ENCODE peak calls at places on chromosome 18, in ten cellular contexts. N, E, D, S, B, A, M, L, K and U are unnamed samples.

GRCh38 chr18:13381907-13382682 is 163.5 kb downstream of the LDLRAD4 start:
- DNase-seq in B (peak), N (peak), E (peak), M (no peak), A (peak), S (peak), L (peak), K (no peak), D (peak), U (peak)

GRCh38 chr18:10114727-10115463 is 201.1 kb downstream of the VAPA start:
- DNase-seq in M (no peak), E (no peak), D (no peak), S (no peak), A (no peak), L (no peak), K (no peak), N (no peak), B (no peak), U (no peak)

GRCh38 chr18:11040823-11041712 is 108.3 kb downstream of the PIEZO2 start:
- DNase-seq in E (peak), M (peak), S (no peak), K (peak), B (peak), L (no peak), A (peak), D (no peak), N (peak), U (peak)

GRCh38 chr18:67652296-67652695 is 135.8 kb upstream of the DSEL start:
- DNase-seq in N (no peak), B (no peak), E (no peak), A (no peak), M (no peak), S (no peak), L (no peak), K (no peak), D (no peak), U (no peak)

GRCh38 chr18:10787293-10787901 is 261.6 kb downstream of the NAPG start:
- DNase-seq in M (peak), K (peak), B (peak), A (peak), D (peak), N (peak), E (peak), S (peak), L (peak), U (peak)

GRCh38 chr18:54323561-54323960 is 34.1 kb downstream of the STARD6 start:
- DNase-seq in L (no peak), D (no peak), M (no peak), N (no peak), K (no peak), E (no peak), B (no peak), A (no peak), S (no peak), U (no peak)

GRCh38 chr18:5527603-5528002 is 16.2 kb downstream of the EPB41L3 start:
- DNase-seq in D (peak), N (peak), L (no peak), E (peak), S (no peak), A (no peak), B (no peak), M (no peak), K (no peak), U (peak)

GRCh38 chr18:13377496-13377895 is 158.9 kb downstream of the LDLRAD4 start:
- DNase-seq in E (no peak), B (no peak), L (no peak), M (no peak), S (no peak), A (no peak), K (no peak), N (no peak), D (peak), U (no peak)

GRCh38 chr18:22627506-22627905 is 209.8 kb upstream of the CTAGE1 start:
- DNase-seq in D (no peak), S (no peak), E (no peak), N (no peak), K (no peak), M (no peak), A (peak), B (no peak), L (no peak), U (no peak)

DNA sequence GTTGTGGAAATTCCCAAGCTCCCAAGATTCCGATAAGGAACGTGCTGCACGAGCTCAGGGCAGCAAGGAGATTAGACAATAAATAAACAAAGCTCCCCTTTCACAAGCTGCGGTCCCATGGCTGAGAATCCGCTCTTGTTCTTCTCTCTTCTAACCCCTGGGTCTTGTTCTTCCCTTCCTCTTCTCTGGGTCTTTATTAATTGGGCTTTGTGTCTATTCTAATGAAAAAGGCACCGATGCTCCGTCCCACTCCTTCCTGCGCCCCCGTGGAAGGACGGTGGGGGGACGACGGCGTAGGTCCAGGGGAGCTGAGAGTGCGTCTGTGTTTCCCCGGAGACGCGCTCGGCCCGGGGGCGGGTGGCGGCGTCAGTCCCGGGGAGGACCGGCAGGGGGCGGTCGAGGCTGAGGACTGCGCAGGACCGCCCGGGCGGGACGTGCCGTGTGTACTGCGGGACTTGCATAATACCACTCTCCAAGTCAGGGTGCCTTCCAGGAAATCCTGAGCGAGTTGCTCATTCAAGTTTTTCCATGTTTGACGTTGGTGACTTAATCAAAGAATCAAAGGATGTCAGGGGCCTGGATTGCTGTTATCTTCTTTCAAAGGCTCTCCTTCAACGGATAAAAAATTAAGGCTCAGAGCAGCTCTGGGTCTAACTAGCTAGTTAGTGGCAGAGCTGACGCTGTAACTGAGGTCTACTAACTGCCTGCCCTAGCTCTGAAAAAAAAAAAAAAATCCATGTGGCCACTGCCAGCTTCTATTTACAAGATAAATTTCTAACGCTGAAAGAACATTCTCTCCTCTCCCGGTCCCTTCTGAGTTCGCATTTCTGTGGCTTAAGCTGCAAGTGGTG is 321.4 kb downstream of the TGIF1 start:
- DNase-seq in K (peak), S (peak), B (peak), L (peak), A (peak), N (peak), E (peak), M (peak), D (peak), U (peak)
- H3K4me3 ChIP-seq in K (no peak), S (peak), B (peak), L (peak), A (peak), N (peak), E (peak), M (peak), D (peak), U (peak)

GRCh38 chr18:75214766-75215515 is 4.3 kb downstream of the TSHZ1 start:
- DNase-seq in D (no peak), E (no peak), A (no peak), S (no peak), L (no peak), M (no peak), N (no peak), K (no peak), B (no peak), U (no peak)

GRCh38 chr18:75212626-75213110 is 2.1 kb downstream of the TSHZ1 start:
- DNase-seq in B (no peak), L (no peak), D (no peak), N (no peak), K (no peak), M (no peak), E (no peak), S (no peak), A (no peak), U (no peak)

GRCh38 chr18:75215663-75216062 is 5.1 kb downstream of the TSHZ1 start:
- DNase-seq in D (no peak), M (no peak), S (no peak), E (no peak), K (no peak), A (peak), L (no peak), N (no peak), B (no peak), U (no peak)

GRCh38 chr18:75211721-75212625 is 1.4 kb downstream of the TSHZ1 start:
- DNase-seq in D (no peak), L (no peak), A (no peak), E (peak), N (peak), B (peak), S (peak), M (peak), K (no peak), U (peak)

GRCh38 chr18:75213610-75214009 is 3.0 kb downstream of the TSHZ1 start:
- DNase-seq in K (no peak), D (no peak), L (no peak), S (no peak), A (peak), B (no peak), E (peak), M (no peak), N (peak), U (no peak)
- H3K4me3 ChIP-seq in K (no peak), D (no peak), L (peak), S (no peak), A (no peak), B (peak), E (no peak), M (no peak), N (no peak), U (no peak)

GRCh38 chr18:34787931-34788532 is 77.9 kb downstream of the DTNA start:
- DNase-seq in K (peak), D (no peak), M (peak), E (peak), N (peak), B (peak), S (peak), A (peak), L (no peak), U (peak)

GRCh38 chr18:34780856-34781255 is 70.8 kb downstream of the DTNA start:
- DNase-seq in D (no peak), M (no peak), E (no peak), B (no peak), K (no peak), A (no peak), S (no peak), L (no peak), N (no peak), U (no peak)

GRCh38 chr18:34783485-34783884 is 73.4 kb downstream of the DTNA start:
- DNase-seq in K (no peak), L (no peak), D (no peak), A (no peak), B (no peak), N (peak), E (no peak), S (no peak), M (no peak), U (no peak)
- H3K4me3 ChIP-seq in K (no peak), L (no peak), D (no peak), A (no peak), B (no peak), N (no peak), E (no peak), S (no peak), M (no peak), U (no peak)

DNA sequence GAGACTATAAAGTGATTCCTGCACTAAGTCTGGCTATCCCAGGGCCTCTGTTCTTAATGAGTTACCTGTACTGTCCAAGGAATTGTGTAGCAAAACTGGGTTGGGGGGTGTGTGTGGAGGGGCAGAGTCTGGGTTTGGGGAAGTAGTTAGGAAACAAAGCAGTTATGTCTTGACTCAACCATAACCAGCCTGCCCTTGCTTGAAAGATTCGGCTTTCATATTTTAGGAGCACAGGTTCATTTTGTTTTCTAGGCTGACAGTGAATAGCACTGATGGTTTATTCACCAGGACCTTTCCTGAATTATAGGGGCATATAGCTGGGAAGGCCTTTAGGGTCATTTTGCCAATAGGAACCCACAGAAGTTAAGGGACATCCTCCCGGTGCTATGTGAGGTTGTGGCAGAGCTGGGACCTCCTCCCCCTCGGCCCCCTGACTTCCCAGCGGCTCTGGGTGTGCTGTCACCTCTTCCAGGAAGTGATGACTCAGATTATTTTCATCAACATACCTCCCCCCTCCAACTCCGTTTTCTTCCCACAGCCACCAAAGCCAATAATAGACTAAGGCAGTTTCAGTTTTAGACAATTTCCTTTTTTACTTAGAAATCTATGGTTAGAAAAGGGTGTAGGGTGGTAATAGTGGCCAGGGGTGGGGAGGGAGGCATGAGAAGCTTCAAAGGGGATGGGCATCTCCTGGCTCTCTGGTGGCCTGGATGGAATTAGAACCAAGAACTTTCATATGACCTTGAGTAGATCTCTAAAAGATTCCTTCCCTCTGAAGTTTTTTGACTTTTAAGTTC is 44.8 kb downstream of the SETBP1 start:
- DNase-seq in M (no peak), K (no peak), E (peak), L (no peak), B (peak), N (peak), D (no peak), S (peak), A (peak), U (no peak)
- H3K4me3 ChIP-seq in M (no peak), K (no peak), E (no peak), L (peak), B (no peak), N (no peak), D (no peak), S (no peak), A (no peak), U (no peak)

GRCh38 chr18:76588591-76589303 is 93.7 kb upstream of the ZNF516 start:
- DNase-seq in L (no peak), A (no peak), S (no peak), E (peak), K (no peak), M (peak), B (no peak), N (peak), D (no peak), U (no peak)
- H3K4me3 ChIP-seq in L (peak), A (peak), S (no peak), E (peak), K (peak), M (peak), B (peak), N (peak), D (peak), U (peak)

DNA sequence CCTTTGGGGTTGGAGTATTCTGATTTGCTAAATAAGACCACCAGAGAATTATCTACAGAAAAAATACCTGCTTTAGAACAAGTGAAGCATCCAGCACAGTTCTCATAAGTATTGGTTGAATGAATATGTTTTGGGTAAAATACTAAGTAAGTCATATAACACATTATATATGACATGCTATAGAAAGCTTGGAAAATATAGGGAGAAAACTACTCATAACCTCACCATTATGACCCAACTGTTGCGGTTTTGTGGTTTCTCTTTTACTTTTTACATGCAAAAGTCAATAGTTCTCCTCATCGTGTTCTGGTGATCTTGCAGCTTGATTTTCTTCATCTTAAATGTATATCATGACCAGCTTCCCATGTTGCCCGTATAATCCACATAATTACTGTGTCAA is 66.2 kb downstream of the DIPK1C start:
- DNase-seq in L (no peak), S (no peak), M (no peak), K (no peak), E (no peak), B (no peak), A (no peak), D (no peak), N (no peak), U (no peak)
- H3K4me3 ChIP-seq in L (no peak), S (no peak), M (no peak), K (no peak), E (no peak), B (no peak), A (no peak), D (no peak), N (no peak), U (no peak)

DNA sequence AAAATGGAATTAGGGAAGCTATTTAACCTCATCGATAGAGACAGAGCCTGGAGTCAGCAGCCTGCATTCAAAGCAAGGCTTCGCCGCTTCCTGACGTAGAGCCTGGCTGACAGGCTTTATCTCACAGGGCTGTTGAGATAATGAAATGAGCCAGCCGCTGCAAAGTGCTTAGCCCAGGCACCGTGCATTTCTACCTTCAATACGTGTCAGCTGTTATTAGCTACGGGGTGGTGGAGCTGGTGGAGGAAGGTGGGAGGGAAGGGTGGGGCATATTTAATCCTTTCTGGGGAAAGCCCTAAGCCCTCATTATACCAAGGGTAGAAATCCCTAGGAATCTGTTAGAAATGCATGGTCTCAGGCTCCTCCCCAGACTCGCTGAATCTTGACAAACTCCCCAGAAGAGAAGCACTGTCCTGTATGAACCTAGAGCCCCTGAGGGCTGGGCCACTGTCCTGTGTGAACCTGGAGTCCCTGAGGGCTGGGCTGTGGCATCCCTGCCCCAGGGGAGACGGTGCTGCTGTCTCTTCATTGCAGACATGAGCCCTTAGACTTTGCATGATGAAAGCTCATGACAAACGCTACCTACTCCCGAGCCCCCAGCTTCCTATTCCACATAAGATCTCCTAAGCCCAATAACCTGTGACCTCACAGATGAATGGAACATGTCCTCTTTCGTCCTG is 72.4 kb downstream of the ALPK2 start:
- DNase-seq in S (no peak), L (no peak), N (no peak), E (peak), A (no peak), D (no peak), B (no peak), M (no peak), K (peak), U (no peak)
- H3K4me3 ChIP-seq in S (no peak), L (no peak), N (no peak), E (no peak), A (no peak), D (no peak), B (no peak), M (no peak), K (peak), U (no peak)

GRCh38 chr18:24076950-24077349 is 61.9 kb upstream of the CABYR start:
- DNase-seq in A (no peak), M (no peak), S (no peak), D (no peak), E (no peak), B (peak), K (no peak), L (no peak), N (no peak), U (no peak)
- H3K4me3 ChIP-seq in A (no peak), M (no peak), S (no peak), D (no peak), E (no peak), B (no peak), K (no peak), L (no peak), N (no peak), U (no peak)

DNA sequence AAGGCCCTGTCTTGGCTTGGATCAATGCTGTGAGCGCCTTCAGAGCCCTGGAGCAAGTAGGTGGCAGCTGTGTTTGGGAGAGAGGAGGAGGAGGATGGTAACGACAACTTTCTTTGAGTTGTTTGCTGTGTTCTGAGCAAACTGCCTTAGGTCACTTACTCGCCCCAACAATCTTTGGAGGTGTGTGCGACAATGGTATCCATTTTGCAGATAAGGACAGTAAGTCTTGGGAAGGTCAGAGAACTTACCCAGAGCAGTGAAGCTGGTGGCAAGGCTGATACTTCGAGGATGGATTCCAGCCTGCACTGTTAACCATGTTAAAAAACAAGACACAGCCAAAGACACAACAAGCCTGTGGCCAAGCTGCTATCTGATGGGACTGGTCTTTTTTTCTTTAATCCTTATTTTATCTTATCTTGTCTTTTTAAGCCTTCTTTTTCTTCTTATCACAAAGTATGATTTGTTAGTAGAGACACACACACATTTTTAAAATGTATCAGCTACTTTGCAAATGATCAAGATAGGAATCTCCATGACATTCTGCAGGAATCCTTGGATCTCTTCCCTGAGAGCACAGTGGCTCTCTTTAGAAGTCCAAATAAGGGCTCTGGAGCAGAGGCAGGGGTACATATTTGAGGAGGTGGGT is 27.9 kb downstream of the CNDP1 start:
- DNase-seq in N (no peak), L (no peak), A (no peak), E (no peak), D (no peak), S (no peak), M (no peak), K (no peak), B (no peak), U (no peak)
- H3K4me3 ChIP-seq in N (no peak), L (no peak), A (no peak), E (no peak), D (no peak), S (no peak), M (no peak), K (no peak), B (no peak), U (no peak)

DNA sequence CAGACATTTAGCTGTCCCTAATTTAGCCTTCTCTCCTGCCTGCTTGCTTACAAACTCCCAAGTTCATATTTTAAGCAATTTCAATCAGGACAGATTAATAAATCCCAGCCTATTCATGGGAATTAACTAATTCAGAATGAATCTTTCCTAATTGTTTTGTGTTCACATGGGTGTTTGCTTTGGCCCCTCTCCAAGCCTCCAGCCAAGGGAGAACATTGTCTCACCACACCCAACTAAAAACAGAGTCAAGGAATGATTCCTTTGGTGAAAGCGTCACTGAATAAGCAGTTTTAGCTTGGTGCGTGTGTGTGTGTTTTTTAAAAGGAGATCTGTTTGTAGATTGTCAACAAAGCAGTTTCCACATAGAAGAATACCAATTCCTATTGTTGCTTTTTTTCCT is 43.0 kb upstream of the DSG1 start:
- DNase-seq in A (peak), M (no peak), B (no peak), N (no peak), S (no peak), D (no peak), L (no peak), K (no peak), E (peak), U (peak)
- H3K4me3 ChIP-seq in A (no peak), M (no peak), B (no peak), N (no peak), S (no peak), D (no peak), L (no peak), K (no peak), E (no peak), U (no peak)